ENCODE peak calls at places on chromosomes 16 and 17, in six cellular contexts. One of them, this sample, is unnamed.
A peak's percentile ranks its signal among the peaks of the same experiment; 100 is the strongest.

GRCh38 chr16:81551821-81552304 is 107.3 kb downstream of the CMIP start:
- DNase-seq in effector memory CD8-positive, alpha-beta T cell: no peak
- DNase-seq in Right ventricle myocardium superior: no peak
- DNase-seq in midbrain: no peak
- DNase-seq in activated CD4-positive, alpha-beta T cell treated with anti-CD3 and anti-CD28 coated beads, Interleukin-2, amount 50 U/mL, for 24 hours: no peak
- DNase-seq in head of caudate nucleus: no peak
- DNase-seq in this sample: no peak

GRCh38 chr16:3656491-3657468 is 2.3 kb downstream of the DNASE1 start:
- DNase-seq in head of caudate nucleus: no peak
- DNase-seq in activated CD4-positive, alpha-beta T cell treated with anti-CD3 and anti-CD28 coated beads, Interleukin-2, amount 50 U/mL, for 24 hours: no peak
- DNase-seq in effector memory CD8-positive, alpha-beta T cell: no peak
- DNase-seq in midbrain: no peak
- DNase-seq in Right ventricle myocardium superior: peak; percentile 30
- DNase-seq in this sample: peak; percentile 55

GRCh38 chr16:69930117-69930776 is 20.9 kb upstream of the CLEC18A start:
- DNase-seq in activated CD4-positive, alpha-beta T cell treated with anti-CD3 and anti-CD28 coated beads, Interleukin-2, amount 50 U/mL, for 24 hours: peak; percentile 49
- DNase-seq in midbrain: peak; percentile 62
- DNase-seq in head of caudate nucleus: peak; percentile 51
- DNase-seq in effector memory CD8-positive, alpha-beta T cell: peak; percentile 44
- DNase-seq in Right ventricle myocardium superior: peak; percentile 65
- DNase-seq in this sample: no peak

GRCh38 chr17:16975744-16976625 is 4.1 kb upstream of the TNFRSF13B start:
- DNase-seq in effector memory CD8-positive, alpha-beta T cell: no peak
- DNase-seq in head of caudate nucleus: no peak
- DNase-seq in Right ventricle myocardium superior: no peak
- DNase-seq in activated CD4-positive, alpha-beta T cell treated with anti-CD3 and anti-CD28 coated beads, Interleukin-2, amount 50 U/mL, for 24 hours: no peak
- DNase-seq in midbrain: no peak
- DNase-seq in this sample: no peak

GRCh38 chr17:65559802-65560627 is 1.4 kb downstream of the AXIN2 start:
- DNase-seq in Right ventricle myocardium superior: no peak
- DNase-seq in effector memory CD8-positive, alpha-beta T cell: no peak
- DNase-seq in head of caudate nucleus: peak; percentile 30
- DNase-seq in activated CD4-positive, alpha-beta T cell treated with anti-CD3 and anti-CD28 coated beads, Interleukin-2, amount 50 U/mL, for 24 hours: no peak
- DNase-seq in midbrain: peak; percentile 32
- DNase-seq in this sample: no peak

GRCh38 chr16:17241264-17241835 is 229.4 kb downstream of the XYLT1 start:
- DNase-seq in Right ventricle myocardium superior: no peak
- DNase-seq in head of caudate nucleus: no peak
- DNase-seq in effector memory CD8-positive, alpha-beta T cell: no peak
- DNase-seq in midbrain: no peak
- DNase-seq in activated CD4-positive, alpha-beta T cell treated with anti-CD3 and anti-CD28 coated beads, Interleukin-2, amount 50 U/mL, for 24 hours: no peak
- DNase-seq in this sample: no peak

GRCh38 chr17:7496470-7497227 is 12.5 kb downstream of the POLR2A start:
- DNase-seq in Right ventricle myocardium superior: no peak
- DNase-seq in midbrain: no peak
- DNase-seq in activated CD4-positive, alpha-beta T cell treated with anti-CD3 and anti-CD28 coated beads, Interleukin-2, amount 50 U/mL, for 24 hours: no peak
- DNase-seq in head of caudate nucleus: no peak
- DNase-seq in effector memory CD8-positive, alpha-beta T cell: no peak
- DNase-seq in this sample: no peak

GRCh38 chr16:85490971-85491771 is 122.0 kb upstream of the GSE1 start:
- DNase-seq in Right ventricle myocardium superior: no peak
- DNase-seq in activated CD4-positive, alpha-beta T cell treated with anti-CD3 and anti-CD28 coated beads, Interleukin-2, amount 50 U/mL, for 24 hours: peak; percentile 21
- DNase-seq in effector memory CD8-positive, alpha-beta T cell: peak; percentile 41
- DNase-seq in head of caudate nucleus: no peak
- DNase-seq in midbrain: no peak
- DNase-seq in this sample: no peak

GRCh38 chr16:11094075-11094593 is 149.8 kb downstream of the CLEC16A start:
- DNase-seq in Right ventricle myocardium superior: no peak
- DNase-seq in midbrain: no peak
- DNase-seq in head of caudate nucleus: no peak
- DNase-seq in effector memory CD8-positive, alpha-beta T cell: no peak
- DNase-seq in activated CD4-positive, alpha-beta T cell treated with anti-CD3 and anti-CD28 coated beads, Interleukin-2, amount 50 U/mL, for 24 hours: peak; percentile 70
- DNase-seq in this sample: no peak

GRCh38 chr16:53219795-53220194 is 165.0 kb downstream of the CHD9 start:
- DNase-seq in Right ventricle myocardium superior: no peak
- DNase-seq in midbrain: no peak
- DNase-seq in effector memory CD8-positive, alpha-beta T cell: no peak
- DNase-seq in activated CD4-positive, alpha-beta T cell treated with anti-CD3 and anti-CD28 coated beads, Interleukin-2, amount 50 U/mL, for 24 hours: no peak
- DNase-seq in head of caudate nucleus: no peak
- DNase-seq in this sample: no peak

GRCh38 chr17:80086616-80087015 is 14.8 kb upstream of the GAA start:
- DNase-seq in effector memory CD8-positive, alpha-beta T cell: no peak
- DNase-seq in activated CD4-positive, alpha-beta T cell treated with anti-CD3 and anti-CD28 coated beads, Interleukin-2, amount 50 U/mL, for 24 hours: no peak
- DNase-seq in head of caudate nucleus: no peak
- DNase-seq in midbrain: no peak
- DNase-seq in Right ventricle myocardium superior: peak; percentile 29
- DNase-seq in this sample: no peak

GRCh38 chr17:8753976-8754440 is 4.3 kb downstream of the SPDYE4 start:
- DNase-seq in head of caudate nucleus: no peak
- DNase-seq in effector memory CD8-positive, alpha-beta T cell: no peak
- DNase-seq in activated CD4-positive, alpha-beta T cell treated with anti-CD3 and anti-CD28 coated beads, Interleukin-2, amount 50 U/mL, for 24 hours: no peak
- DNase-seq in midbrain: no peak
- DNase-seq in Right ventricle myocardium superior: no peak
- DNase-seq in this sample: no peak

GRCh38 chr17:64084086-64084939 is 45.6 kb downstream of the ERN1 start:
- DNase-seq in effector memory CD8-positive, alpha-beta T cell: no peak
- DNase-seq in activated CD4-positive, alpha-beta T cell treated with anti-CD3 and anti-CD28 coated beads, Interleukin-2, amount 50 U/mL, for 24 hours: no peak
- DNase-seq in midbrain: no peak
- DNase-seq in head of caudate nucleus: no peak
- DNase-seq in Right ventricle myocardium superior: no peak
- DNase-seq in this sample: no peak

GRCh38 chr16:57277586-57277985 is 6.9 kb downstream of the PLLP start:
- DNase-seq in head of caudate nucleus: no peak
- DNase-seq in activated CD4-positive, alpha-beta T cell treated with anti-CD3 and anti-CD28 coated beads, Interleukin-2, amount 50 U/mL, for 24 hours: peak; percentile 30
- DNase-seq in midbrain: no peak
- DNase-seq in effector memory CD8-positive, alpha-beta T cell: peak; percentile 49
- DNase-seq in Right ventricle myocardium superior: peak; percentile 40
- DNase-seq in this sample: no peak

GRCh38 chr17:73131993-73132595 is 32.7 kb upstream of the SSTR2 start:
- DNase-seq in midbrain: no peak
- DNase-seq in Right ventricle myocardium superior: no peak
- DNase-seq in effector memory CD8-positive, alpha-beta T cell: no peak
- DNase-seq in activated CD4-positive, alpha-beta T cell treated with anti-CD3 and anti-CD28 coated beads, Interleukin-2, amount 50 U/mL, for 24 hours: no peak
- DNase-seq in head of caudate nucleus: no peak
- DNase-seq in this sample: no peak

GRCh38 chr17:56992364-56992763 is 14.4 kb downstream of the SCPEP1 start:
- DNase-seq in Right ventricle myocardium superior: no peak
- DNase-seq in head of caudate nucleus: no peak
- DNase-seq in midbrain: no peak
- DNase-seq in activated CD4-positive, alpha-beta T cell treated with anti-CD3 and anti-CD28 coated beads, Interleukin-2, amount 50 U/mL, for 24 hours: no peak
- DNase-seq in effector memory CD8-positive, alpha-beta T cell: no peak
- DNase-seq in this sample: no peak

GRCh38 chr17:79698086-79698690 is 32.6 kb upstream of the ENPP7 start:
- DNase-seq in activated CD4-positive, alpha-beta T cell treated with anti-CD3 and anti-CD28 coated beads, Interleukin-2, amount 50 U/mL, for 24 hours: no peak
- DNase-seq in midbrain: no peak
- DNase-seq in effector memory CD8-positive, alpha-beta T cell: no peak
- DNase-seq in head of caudate nucleus: no peak
- DNase-seq in Right ventricle myocardium superior: no peak
- DNase-seq in this sample: no peak

GRCh38 chr17:34579979-34580684 is 750 bp downstream of the TMEM132E start:
- DNase-seq in midbrain: peak; percentile 56
- DNase-seq in Right ventricle myocardium superior: peak; percentile 63
- DNase-seq in activated CD4-positive, alpha-beta T cell treated with anti-CD3 and anti-CD28 coated beads, Interleukin-2, amount 50 U/mL, for 24 hours: no peak
- DNase-seq in head of caudate nucleus: peak; percentile 54
- DNase-seq in effector memory CD8-positive, alpha-beta T cell: no peak
- DNase-seq in this sample: no peak

GRCh38 chr17:66507103-66507923 is 204.9 kb downstream of the PRKCA start:
- DNase-seq in Right ventricle myocardium superior: no peak
- DNase-seq in head of caudate nucleus: no peak
- DNase-seq in activated CD4-positive, alpha-beta T cell treated with anti-CD3 and anti-CD28 coated beads, Interleukin-2, amount 50 U/mL, for 24 hours: no peak
- DNase-seq in effector memory CD8-positive, alpha-beta T cell: no peak
- DNase-seq in midbrain: peak; percentile 23
- DNase-seq in this sample: no peak

GRCh38 chr16:48321307-48322036 is 63.7 kb downstream of the SIAH1 start:
- DNase-seq in head of caudate nucleus: peak; percentile 40
- DNase-seq in effector memory CD8-positive, alpha-beta T cell: no peak
- DNase-seq in Right ventricle myocardium superior: no peak
- DNase-seq in midbrain: no peak
- DNase-seq in activated CD4-positive, alpha-beta T cell treated with anti-CD3 and anti-CD28 coated beads, Interleukin-2, amount 50 U/mL, for 24 hours: no peak
- DNase-seq in this sample: no peak

GRCh38 chr16:88088161-88088581 is 136.9 kb downstream of the BANP start:
- DNase-seq in head of caudate nucleus: no peak
- DNase-seq in midbrain: no peak
- DNase-seq in effector memory CD8-positive, alpha-beta T cell: no peak
- DNase-seq in Right ventricle myocardium superior: peak; percentile 68
- DNase-seq in activated CD4-positive, alpha-beta T cell treated with anti-CD3 and anti-CD28 coated beads, Interleukin-2, amount 50 U/mL, for 24 hours: no peak
- DNase-seq in this sample: no peak

GRCh38 chr16:87515475-87516330 is 22.9 kb upstream of the ZCCHC14 start:
- DNase-seq in activated CD4-positive, alpha-beta T cell treated with anti-CD3 and anti-CD28 coated beads, Interleukin-2, amount 50 U/mL, for 24 hours: no peak
- DNase-seq in effector memory CD8-positive, alpha-beta T cell: no peak
- DNase-seq in head of caudate nucleus: no peak
- DNase-seq in midbrain: no peak
- DNase-seq in Right ventricle myocardium superior: no peak
- DNase-seq in this sample: no peak

GRCh38 chr17:64420143-64420670 is 28.7 kb upstream of the MILR1 start:
- DNase-seq in head of caudate nucleus: no peak
- DNase-seq in Right ventricle myocardium superior: no peak
- DNase-seq in effector memory CD8-positive, alpha-beta T cell: peak; percentile 33
- DNase-seq in midbrain: peak; percentile 78
- DNase-seq in activated CD4-positive, alpha-beta T cell treated with anti-CD3 and anti-CD28 coated beads, Interleukin-2, amount 50 U/mL, for 24 hours: peak; percentile 49
- DNase-seq in this sample: no peak

GRCh38 chr16:11232852-11233726 is 22.9 kb downstream of the SOCS1 start:
- DNase-seq in head of caudate nucleus: no peak
- DNase-seq in Right ventricle myocardium superior: peak; percentile 65
- DNase-seq in activated CD4-positive, alpha-beta T cell treated with anti-CD3 and anti-CD28 coated beads, Interleukin-2, amount 50 U/mL, for 24 hours: peak; percentile 85
- DNase-seq in midbrain: peak; percentile 6
- DNase-seq in effector memory CD8-positive, alpha-beta T cell: peak; percentile 78
- DNase-seq in this sample: no peak

GRCh38 chr17:50959341-50959740 is 93.2 kb upstream of the TOB1 start:
- DNase-seq in activated CD4-positive, alpha-beta T cell treated with anti-CD3 and anti-CD28 coated beads, Interleukin-2, amount 50 U/mL, for 24 hours: no peak
- DNase-seq in head of caudate nucleus: no peak
- DNase-seq in effector memory CD8-positive, alpha-beta T cell: no peak
- DNase-seq in midbrain: no peak
- DNase-seq in Right ventricle myocardium superior: no peak
- DNase-seq in this sample: no peak

GRCh38 chr16:48687421-48688038 is 77.5 kb upstream of the N4BP1 start:
- DNase-seq in head of caudate nucleus: peak; percentile 41
- DNase-seq in Right ventricle myocardium superior: peak; percentile 53
- DNase-seq in midbrain: peak; percentile 42
- DNase-seq in activated CD4-positive, alpha-beta T cell treated with anti-CD3 and anti-CD28 coated beads, Interleukin-2, amount 50 U/mL, for 24 hours: peak; percentile 10
- DNase-seq in effector memory CD8-positive, alpha-beta T cell: no peak
- DNase-seq in this sample: no peak

GRCh38 chr16:67645397-67646121 is 615 bp downstream of the CARMIL2 start:
- DNase-seq in Right ventricle myocardium superior: no peak
- DNase-seq in effector memory CD8-positive, alpha-beta T cell: no peak
- DNase-seq in activated CD4-positive, alpha-beta T cell treated with anti-CD3 and anti-CD28 coated beads, Interleukin-2, amount 50 U/mL, for 24 hours: no peak
- DNase-seq in midbrain: no peak
- DNase-seq in head of caudate nucleus: no peak
- DNase-seq in this sample: peak; percentile 65

GRCh38 chr16:76345093-76345735 is 68.0 kb downstream of the CNTNAP4 start:
- DNase-seq in head of caudate nucleus: no peak
- DNase-seq in activated CD4-positive, alpha-beta T cell treated with anti-CD3 and anti-CD28 coated beads, Interleukin-2, amount 50 U/mL, for 24 hours: no peak
- DNase-seq in effector memory CD8-positive, alpha-beta T cell: no peak
- DNase-seq in Right ventricle myocardium superior: peak; percentile 62
- DNase-seq in midbrain: no peak
- DNase-seq in this sample: peak; percentile 62

GRCh38 chr17:1485748-1486376 is 6.6 kb downstream of the MYO1C start:
- DNase-seq in activated CD4-positive, alpha-beta T cell treated with anti-CD3 and anti-CD28 coated beads, Interleukin-2, amount 50 U/mL, for 24 hours: peak; percentile 35
- DNase-seq in midbrain: no peak
- DNase-seq in head of caudate nucleus: no peak
- DNase-seq in Right ventricle myocardium superior: peak; percentile 84
- DNase-seq in effector memory CD8-positive, alpha-beta T cell: peak; percentile 37
- DNase-seq in this sample: peak; percentile 88

GRCh38 chr17:2189231-2189630 is 114.4 kb downstream of the SMG6 start:
- DNase-seq in head of caudate nucleus: no peak
- DNase-seq in activated CD4-positive, alpha-beta T cell treated with anti-CD3 and anti-CD28 coated beads, Interleukin-2, amount 50 U/mL, for 24 hours: no peak
- DNase-seq in midbrain: no peak
- DNase-seq in effector memory CD8-positive, alpha-beta T cell: no peak
- DNase-seq in Right ventricle myocardium superior: no peak
- DNase-seq in this sample: no peak

GRCh38 chr17:81966343-81967243 is 5.6 kb upstream of the NOTUM start:
- DNase-seq in head of caudate nucleus: peak; percentile 43
- DNase-seq in activated CD4-positive, alpha-beta T cell treated with anti-CD3 and anti-CD28 coated beads, Interleukin-2, amount 50 U/mL, for 24 hours: no peak
- DNase-seq in effector memory CD8-positive, alpha-beta T cell: no peak
- DNase-seq in midbrain: no peak
- DNase-seq in Right ventricle myocardium superior: peak; percentile 80
- DNase-seq in this sample: no peak

GRCh38 chr16:54098247-54098646 is 188.3 kb downstream of the IRX3 start:
- DNase-seq in activated CD4-positive, alpha-beta T cell treated with anti-CD3 and anti-CD28 coated beads, Interleukin-2, amount 50 U/mL, for 24 hours: no peak
- DNase-seq in Right ventricle myocardium superior: no peak
- DNase-seq in head of caudate nucleus: no peak
- DNase-seq in effector memory CD8-positive, alpha-beta T cell: no peak
- DNase-seq in midbrain: no peak
- DNase-seq in this sample: no peak

This sample was measured in suprapubic skin.